ENCODE peak calls at places on chromosomes 7 and 10, in nine cellular contexts. One of them, this sample, is unnamed.

GRCh38 chr10:3740157-3740871 is 44.7 kb downstream of the KLF6 start:
- DNase-seq in cardiac fibroblast: peak
- DNase-seq in DMS79 treated with DMSO at 0.1 percent for 48 hours: no peak
- DNase-seq in Peyer's patch: no peak
- DNase-seq in NCI-H2029: peak
- DNase-seq in aorta: no peak
- DNase-seq in neural crest cell: no peak
- DNase-seq in GM20000: no peak
- DNase-seq in OCI-LY7: no peak
- DNase-seq in this sample: no peak

GRCh38 chr7:124155400-124156022 is 122.6 kb upstream of the TMEM229A start:
- DNase-seq in DMS79 treated with DMSO at 0.1 percent for 48 hours: peak
- DNase-seq in aorta: no peak
- DNase-seq in neural crest cell: no peak
- DNase-seq in GM20000: peak
- DNase-seq in Peyer's patch: no peak
- DNase-seq in OCI-LY7: peak
- DNase-seq in NCI-H2029: no peak
- DNase-seq in cardiac fibroblast: peak
- DNase-seq in this sample: no peak

GRCh38 chr10:131311661-131312260 is at the start of gene TCERG1L:
- DNase-seq in NCI-H2029: peak
- DNase-seq in Peyer's patch: no peak
- DNase-seq in aorta: no peak
- DNase-seq in neural crest cell: peak
- DNase-seq in cardiac fibroblast: no peak
- DNase-seq in OCI-LY7: no peak
- DNase-seq in GM20000: peak
- DNase-seq in DMS79 treated with DMSO at 0.1 percent for 48 hours: peak
- DNase-seq in this sample: no peak

GRCh38 chr10:113663908-113664307 is at the start of gene NRAP:
- DNase-seq in NCI-H2029: no peak
- DNase-seq in Peyer's patch: no peak
- DNase-seq in aorta: no peak
- DNase-seq in DMS79 treated with DMSO at 0.1 percent for 48 hours: no peak
- DNase-seq in OCI-LY7: no peak
- DNase-seq in GM20000: no peak
- DNase-seq in cardiac fibroblast: no peak
- DNase-seq in neural crest cell: no peak
- DNase-seq in this sample: no peak

GRCh38 chr7:111982804-111983203 is 223.4 kb downstream of the DOCK4 start:
- DNase-seq in Peyer's patch: no peak
- DNase-seq in cardiac fibroblast: peak
- DNase-seq in GM20000: no peak
- DNase-seq in aorta: no peak
- DNase-seq in OCI-LY7: no peak
- DNase-seq in NCI-H2029: no peak
- DNase-seq in neural crest cell: no peak
- DNase-seq in DMS79 treated with DMSO at 0.1 percent for 48 hours: no peak
- DNase-seq in this sample: no peak

GRCh38 chr7:93851536-93851935 is 39.0 kb downstream of the TFPI2 start:
- DNase-seq in Peyer's patch: no peak
- DNase-seq in aorta: no peak
- DNase-seq in neural crest cell: no peak
- DNase-seq in OCI-LY7: no peak
- DNase-seq in NCI-H2029: no peak
- DNase-seq in cardiac fibroblast: no peak
- DNase-seq in DMS79 treated with DMSO at 0.1 percent for 48 hours: no peak
- DNase-seq in GM20000: no peak
- DNase-seq in this sample: no peak

GRCh38 chr10:34713875-34714274 is 101.2 kb downstream of the PARD3 start:
- DNase-seq in aorta: no peak
- DNase-seq in Peyer's patch: no peak
- DNase-seq in neural crest cell: no peak
- DNase-seq in GM20000: no peak
- DNase-seq in cardiac fibroblast: peak
- DNase-seq in NCI-H2029: no peak
- DNase-seq in DMS79 treated with DMSO at 0.1 percent for 48 hours: no peak
- DNase-seq in OCI-LY7: no peak
- DNase-seq in this sample: no peak

GRCh38 chr7:11319491-11320274 is 346.0 kb downstream of the PHF14 start:
- DNase-seq in neural crest cell: no peak
- DNase-seq in OCI-LY7: no peak
- DNase-seq in Peyer's patch: no peak
- DNase-seq in GM20000: no peak
- DNase-seq in NCI-H2029: no peak
- DNase-seq in cardiac fibroblast: no peak
- DNase-seq in aorta: no peak
- DNase-seq in DMS79 treated with DMSO at 0.1 percent for 48 hours: no peak
- DNase-seq in this sample: no peak

GRCh38 chr7:116786791-116787443 is 75.5 kb upstream of the CAPZA2 start:
- DNase-seq in neural crest cell: no peak
- DNase-seq in GM20000: peak
- DNase-seq in NCI-H2029: no peak
- DNase-seq in DMS79 treated with DMSO at 0.1 percent for 48 hours: no peak
- DNase-seq in cardiac fibroblast: peak
- DNase-seq in OCI-LY7: peak
- DNase-seq in aorta: no peak
- DNase-seq in Peyer's patch: no peak
- DNase-seq in this sample: no peak

GRCh38 chr7:19090526-19090925 is 26.9 kb downstream of the TWIST1 start:
- DNase-seq in GM20000: no peak
- DNase-seq in aorta: no peak
- DNase-seq in cardiac fibroblast: no peak
- DNase-seq in OCI-LY7: no peak
- DNase-seq in NCI-H2029: no peak
- DNase-seq in DMS79 treated with DMSO at 0.1 percent for 48 hours: no peak
- DNase-seq in neural crest cell: no peak
- DNase-seq in Peyer's patch: no peak
- DNase-seq in this sample: no peak

GRCh38 chr10:22477365-22478287 is 132.3 kb downstream of the SPAG6 start:
- DNase-seq in aorta: no peak
- DNase-seq in NCI-H2029: no peak
- DNase-seq in GM20000: no peak
- DNase-seq in cardiac fibroblast: no peak
- DNase-seq in DMS79 treated with DMSO at 0.1 percent for 48 hours: no peak
- DNase-seq in OCI-LY7: no peak
- DNase-seq in Peyer's patch: no peak
- DNase-seq in neural crest cell: peak
- DNase-seq in this sample: no peak

GRCh38 chr7:103637726-103638125 is 191.7 kb upstream of the SLC26A5 start:
- DNase-seq in DMS79 treated with DMSO at 0.1 percent for 48 hours: no peak
- DNase-seq in aorta: no peak
- DNase-seq in Peyer's patch: no peak
- DNase-seq in cardiac fibroblast: no peak
- DNase-seq in OCI-LY7: no peak
- DNase-seq in GM20000: no peak
- DNase-seq in neural crest cell: no peak
- DNase-seq in NCI-H2029: no peak
- DNase-seq in this sample: no peak

GRCh38 chr7:47552631-47553030 is 29.3 kb downstream of the TNS3 start:
- DNase-seq in GM20000: peak
- DNase-seq in OCI-LY7: no peak
- DNase-seq in cardiac fibroblast: peak
- DNase-seq in DMS79 treated with DMSO at 0.1 percent for 48 hours: no peak
- DNase-seq in neural crest cell: no peak
- DNase-seq in Peyer's patch: no peak
- DNase-seq in NCI-H2029: no peak
- DNase-seq in aorta: no peak
- DNase-seq in this sample: no peak

GRCh38 chr7:27235387-27236052 is 7.1 kb upstream of the EVX1 start:
- DNase-seq in DMS79 treated with DMSO at 0.1 percent for 48 hours: peak
- DNase-seq in aorta: no peak
- DNase-seq in NCI-H2029: no peak
- DNase-seq in GM20000: no peak
- DNase-seq in OCI-LY7: no peak
- DNase-seq in cardiac fibroblast: peak
- DNase-seq in neural crest cell: peak
- DNase-seq in Peyer's patch: peak
- DNase-seq in this sample: peak

GRCh38 chr7:151784843-151785680 is 91.9 kb downstream of the PRKAG2 start:
- DNase-seq in DMS79 treated with DMSO at 0.1 percent for 48 hours: no peak
- DNase-seq in GM20000: no peak
- DNase-seq in NCI-H2029: no peak
- DNase-seq in Peyer's patch: no peak
- DNase-seq in cardiac fibroblast: no peak
- DNase-seq in OCI-LY7: no peak
- DNase-seq in neural crest cell: no peak
- DNase-seq in aorta: peak
- DNase-seq in this sample: no peak

GRCh38 chr10:90779573-90779972 is 78.3 kb downstream of the HTR7 start:
- DNase-seq in Peyer's patch: no peak
- DNase-seq in neural crest cell: no peak
- DNase-seq in NCI-H2029: no peak
- DNase-seq in DMS79 treated with DMSO at 0.1 percent for 48 hours: no peak
- DNase-seq in OCI-LY7: no peak
- DNase-seq in cardiac fibroblast: no peak
- DNase-seq in GM20000: no peak
- DNase-seq in aorta: no peak
- DNase-seq in this sample: no peak

GRCh38 chr7:14767716-14768425 is 134.7 kb downstream of the DGKB start:
- DNase-seq in DMS79 treated with DMSO at 0.1 percent for 48 hours: no peak
- DNase-seq in cardiac fibroblast: peak
- DNase-seq in GM20000: no peak
- DNase-seq in Peyer's patch: no peak
- DNase-seq in aorta: no peak
- DNase-seq in NCI-H2029: no peak
- DNase-seq in OCI-LY7: no peak
- DNase-seq in neural crest cell: no peak
- DNase-seq in this sample: no peak

GRCh38 chr10:22442063-22442462 is 96.8 kb downstream of the SPAG6 start:
- DNase-seq in OCI-LY7: no peak
- DNase-seq in GM20000: no peak
- DNase-seq in Peyer's patch: no peak
- DNase-seq in aorta: no peak
- DNase-seq in DMS79 treated with DMSO at 0.1 percent for 48 hours: no peak
- DNase-seq in neural crest cell: no peak
- DNase-seq in cardiac fibroblast: no peak
- DNase-seq in NCI-H2029: no peak
- DNase-seq in this sample: no peak

GRCh38 chr7:128932862-128933821 is 4.6 kb upstream of the IRF5 start:
- DNase-seq in aorta: peak
- DNase-seq in DMS79 treated with DMSO at 0.1 percent for 48 hours: no peak
- DNase-seq in neural crest cell: no peak
- DNase-seq in OCI-LY7: peak
- DNase-seq in GM20000: peak
- DNase-seq in cardiac fibroblast: peak
- DNase-seq in NCI-H2029: no peak
- DNase-seq in Peyer's patch: peak
- DNase-seq in this sample: peak

GRCh38 chr7:50197547-50197946 is 104.5 kb upstream of the ZPBP start:
- DNase-seq in Peyer's patch: no peak
- DNase-seq in cardiac fibroblast: no peak
- DNase-seq in NCI-H2029: no peak
- DNase-seq in neural crest cell: no peak
- DNase-seq in aorta: no peak
- DNase-seq in GM20000: peak
- DNase-seq in DMS79 treated with DMSO at 0.1 percent for 48 hours: no peak
- DNase-seq in OCI-LY7: no peak
- DNase-seq in this sample: no peak

GRCh38 chr10:115049957-115050356 is 43.2 kb upstream of the ATRNL1 start:
- DNase-seq in OCI-LY7: no peak
- DNase-seq in aorta: no peak
- DNase-seq in GM20000: no peak
- DNase-seq in Peyer's patch: no peak
- DNase-seq in DMS79 treated with DMSO at 0.1 percent for 48 hours: no peak
- DNase-seq in neural crest cell: no peak
- DNase-seq in NCI-H2029: no peak
- DNase-seq in cardiac fibroblast: peak
- DNase-seq in this sample: no peak

GRCh38 chr10:117548191-117548668 is 5.7 kb downstream of the EMX2 start:
- DNase-seq in DMS79 treated with DMSO at 0.1 percent for 48 hours: no peak
- DNase-seq in cardiac fibroblast: no peak
- DNase-seq in OCI-LY7: no peak
- DNase-seq in neural crest cell: no peak
- DNase-seq in NCI-H2029: no peak
- DNase-seq in GM20000: no peak
- DNase-seq in Peyer's patch: no peak
- DNase-seq in aorta: peak
- DNase-seq in this sample: no peak

GRCh38 chr10:125857185-125857760 is 23.8 kb downstream of the DHX32 start:
- DNase-seq in aorta: no peak
- DNase-seq in DMS79 treated with DMSO at 0.1 percent for 48 hours: no peak
- DNase-seq in NCI-H2029: no peak
- DNase-seq in neural crest cell: no peak
- DNase-seq in cardiac fibroblast: no peak
- DNase-seq in GM20000: no peak
- DNase-seq in OCI-LY7: no peak
- DNase-seq in Peyer's patch: no peak
- DNase-seq in this sample: no peak

GRCh38 chr10:131211965-131212619 is 99.4 kb downstream of the TCERG1L start:
- DNase-seq in cardiac fibroblast: no peak
- DNase-seq in GM20000: no peak
- DNase-seq in neural crest cell: no peak
- DNase-seq in Peyer's patch: peak
- DNase-seq in aorta: no peak
- DNase-seq in NCI-H2029: no peak
- DNase-seq in OCI-LY7: no peak
- DNase-seq in DMS79 treated with DMSO at 0.1 percent for 48 hours: no peak
- DNase-seq in this sample: no peak

GRCh38 chr10:5840314-5841307 is 27.4 kb upstream of the GDI2 start:
- DNase-seq in DMS79 treated with DMSO at 0.1 percent for 48 hours: no peak
- DNase-seq in aorta: no peak
- DNase-seq in neural crest cell: peak
- DNase-seq in Peyer's patch: peak
- DNase-seq in GM20000: peak
- DNase-seq in OCI-LY7: peak
- DNase-seq in cardiac fibroblast: peak
- DNase-seq in NCI-H2029: no peak
- DNase-seq in this sample: no peak

GRCh38 chr10:114309111-114309651 is 70.1 kb downstream of the VWA2 start:
- DNase-seq in NCI-H2029: no peak
- DNase-seq in cardiac fibroblast: peak
- DNase-seq in neural crest cell: no peak
- DNase-seq in DMS79 treated with DMSO at 0.1 percent for 48 hours: no peak
- DNase-seq in Peyer's patch: no peak
- DNase-seq in OCI-LY7: no peak
- DNase-seq in aorta: no peak
- DNase-seq in GM20000: no peak
- DNase-seq in this sample: peak

GRCh38 chr7:101164071-101164840 is 1.1 kb downstream of the VGF start:
- DNase-seq in OCI-LY7: no peak
- DNase-seq in NCI-H2029: no peak
- DNase-seq in neural crest cell: peak
- DNase-seq in aorta: no peak
- DNase-seq in cardiac fibroblast: peak
- DNase-seq in GM20000: no peak
- DNase-seq in Peyer's patch: no peak
- DNase-seq in DMS79 treated with DMSO at 0.1 percent for 48 hours: peak
- DNase-seq in this sample: no peak

GRCh38 chr7:77680266-77680665 is 16.0 kb upstream of the RSBN1L start:
- DNase-seq in neural crest cell: no peak
- DNase-seq in GM20000: no peak
- DNase-seq in NCI-H2029: no peak
- DNase-seq in cardiac fibroblast: no peak
- DNase-seq in Peyer's patch: no peak
- DNase-seq in DMS79 treated with DMSO at 0.1 percent for 48 hours: no peak
- DNase-seq in aorta: no peak
- DNase-seq in OCI-LY7: no peak
- DNase-seq in this sample: no peak

GRCh38 chr10:125057158-125058001 is 103.0 kb downstream of the CTBP2 start:
- DNase-seq in Peyer's patch: peak
- DNase-seq in DMS79 treated with DMSO at 0.1 percent for 48 hours: no peak
- DNase-seq in NCI-H2029: peak
- DNase-seq in neural crest cell: peak
- DNase-seq in cardiac fibroblast: peak
- DNase-seq in GM20000: peak
- DNase-seq in OCI-LY7: peak
- DNase-seq in aorta: peak
- DNase-seq in this sample: no peak

GRCh38 chr10:5105626-5106025 is 11.4 kb downstream of the AKR1C3 start:
- DNase-seq in GM20000: no peak
- DNase-seq in Peyer's patch: peak
- DNase-seq in DMS79 treated with DMSO at 0.1 percent for 48 hours: no peak
- DNase-seq in OCI-LY7: no peak
- DNase-seq in NCI-H2029: no peak
- DNase-seq in cardiac fibroblast: no peak
- DNase-seq in aorta: no peak
- DNase-seq in neural crest cell: no peak
- DNase-seq in this sample: no peak

GRCh38 chr10:62618576-62619408 is 185.7 kb upstream of the ADO start:
- DNase-seq in GM20000: peak
- DNase-seq in Peyer's patch: peak
- DNase-seq in aorta: peak
- DNase-seq in DMS79 treated with DMSO at 0.1 percent for 48 hours: no peak
- DNase-seq in cardiac fibroblast: peak
- DNase-seq in OCI-LY7: peak
- DNase-seq in neural crest cell: no peak
- DNase-seq in NCI-H2029: no peak
- DNase-seq in this sample: no peak

This sample was measured in upper lobe of right lung.